ENCODE peak calls at places on chromosomes 12 and 14, in eight cellular contexts. Q is activated naive CD8-positive, alpha-beta T cell treated with anti-CD3 and anti-CD28 coated beads for 36 hours; U is fibroblast of pulmonary artery; W is midbrain; A is HuH-7; C is AG04449; G is endothelial cell; B is stimulated activated CD4-positive, alpha-beta T cell treated with anti-CD3 and anti-CD28 coated beads, TNF-alpha, amount 100 ng/mL, for 1 hour. P is an unnamed sample.

GRCh38 chr12:105920161-105920684 is 218.5 kb downstream of the NUAK1 start:
- DNase-seq in Q (no peak), U (peak), W (peak), A (no peak), C (no peak), G (no peak), B (no peak), P (no peak)

GRCh38 chr12:12019881-12020280 is 50.9 kb upstream of the BCL2L14 start:
- DNase-seq in Q (no peak), U (no peak), W (no peak), A (no peak), C (no peak), G (no peak), B (no peak), P (no peak)

GRCh38 chr12:5806376-5807089 is 138.5 kb downstream of the ANO2 start:
- DNase-seq in Q (no peak), U (no peak), W (no peak), A (no peak), C (no peak), G (no peak), B (no peak), P (no peak)

GRCh38 chr12:59839514-59839913 is 243.7 kb downstream of the SLC16A7 start:
- DNase-seq in Q (no peak), U (peak), W (no peak), A (no peak), C (no peak), G (no peak), B (no peak), P (no peak)

GRCh38 chr12:45339035-45339434 is 123.1 kb downstream of the ANO6 start:
- DNase-seq in Q (no peak), U (no peak), W (no peak), A (no peak), C (no peak), G (no peak), B (no peak), P (no peak)

GRCh38 chr14:63933701-63934100 is 80.9 kb downstream of the SYNE2 start:
- DNase-seq in Q (no peak), U (no peak), W (no peak), A (no peak), C (no peak), G (no peak), B (no peak), P (no peak)

GRCh38 chr12:104604070-104604994 is 147.6 kb downstream of the CHST11 start:
- DNase-seq in Q (peak), U (peak), W (peak), A (no peak), C (peak), G (peak), B (peak), P (peak)

GRCh38 chr14:40340708-40341107 is 908.5 kb upstream of the FBXO33 start:
- DNase-seq in Q (no peak), U (no peak), W (no peak), A (no peak), C (no peak), G (no peak), B (no peak), P (no peak)

GRCh38 chr14:103693514-103693913 is 21.7 kb downstream of the XRCC3 start:
- DNase-seq in Q (no peak), U (no peak), W (no peak), A (no peak), C (no peak), G (no peak), B (no peak), P (no peak)

GRCh38 chr14:59631237-59631636 is 54.6 kb upstream of the CCDC175 start:
- DNase-seq in Q (no peak), U (peak), W (no peak), A (peak), C (no peak), G (peak), B (no peak), P (no peak)

GRCh38 chr14:31592619-31593018 is 31.4 kb downstream of the NUBPL start:
- DNase-seq in Q (no peak), U (peak), W (no peak), A (no peak), C (no peak), G (no peak), B (no peak), P (no peak)

GRCh38 chr14:58280954-58281787 is 17.2 kb upstream of the ARID4A start:
- DNase-seq in Q (peak), U (peak), W (peak), A (no peak), C (peak), G (no peak), B (no peak), P (no peak)

P was measured in stimulated activated CD8-positive, alpha-beta memory T cell treated with anti-CD3 and anti-CD28 coated beads, Interleukin-4, amount 100 ng/mL, for 24 hours.